ENCODE peak calls at places on chromosome 6, in ten cellular contexts. B is effector memory CD8-positive, alpha-beta T cell; L is sciatic nerve; M is activated naive CD4-positive, alpha-beta T cell treated with anti-CD3 and anti-CD28 coated beads, Interleukin-2, amount 50 U/mL, for 72 hours; D is RWPE2; K is GM12878; X is left lung; I is mucosa of descending colon; V is activated naive CD8-positive, alpha-beta T cell treated with anti-CD3 and anti-CD28 coated beads, Interleukin-2, amount 50 U/mL, for 24 hours; R is activated CD4-positive, alpha-beta T cell treated with anti-CD3 and anti-CD28 coated beads for 36 hours. T is an unnamed sample.

GRCh38 chr6:29933955-29934354 is 8.4 kb upstream of the HLA-A start:
- ATAC-seq in B (no peak), L (no peak), M (no peak), D (no peak), K (no peak), X (no peak), I (no peak), V (no peak), R (no peak), T (no peak)

GRCh38 chr6:112225691-112226090 is 28.7 kb downstream of the LAMA4 start:
- ATAC-seq in B (no peak), L (no peak), M (no peak), D (no peak), K (no peak), X (no peak), I (no peak), V (no peak), R (no peak), T (no peak)

GRCh38 chr6:82015043-82015442 is 232.5 kb downstream of the IBTK start:
- ATAC-seq in B (no peak), L (no peak), M (no peak), D (no peak), K (no peak), X (peak), I (no peak), V (no peak), R (no peak), T (no peak)

GRCh38 chr6:33897193-33897479 is 93.3 kb upstream of the MLN start:
- ATAC-seq in B (no peak), L (no peak), M (no peak), D (no peak), K (no peak), X (peak), I (peak), V (no peak), R (no peak), T (no peak)

GRCh38 chr6:39389372-39389767 is 66.9 kb upstream of the KCNK16 start:
- ATAC-seq in B (no peak), L (peak), M (no peak), D (no peak), K (peak), X (no peak), I (peak), V (no peak), R (no peak), T (no peak)

GRCh38 chr6:80523029-80523428 is 416.6 kb downstream of the BCKDHB start:
- ATAC-seq in B (no peak), L (no peak), M (no peak), D (no peak), K (no peak), X (no peak), I (no peak), V (no peak), R (no peak), T (no peak)

GRCh38 chr6:99467509-99468106 is 42.5 kb upstream of the PNISR start:
- ATAC-seq in B (peak), L (no peak), M (no peak), D (no peak), K (peak), X (peak), I (no peak), V (no peak), R (no peak), T (no peak)

GRCh38 chr6:39100358-39100757 is 14.6 kb downstream of the SAYSD1 start:
- ATAC-seq in B (peak), L (no peak), M (peak), D (no peak), K (peak), X (no peak), I (no peak), V (peak), R (peak), T (no peak)

GRCh38 chr6:33132121-33132524 is 56.3 kb downstream of the HLA-DPB1 start:
- ATAC-seq in B (no peak), L (no peak), M (no peak), D (no peak), K (peak), X (no peak), I (no peak), V (no peak), R (no peak), T (no peak)

GRCh38 chr6:120620900-120621299 is 713.4 kb downstream of the TBC1D32 start:
- ATAC-seq in B (no peak), L (no peak), M (no peak), D (no peak), K (no peak), X (no peak), I (no peak), V (no peak), R (no peak), T (no peak)

GRCh38 chr6:89597988-89598387 is 40.6 kb downstream of the LYRM2 start:
- ATAC-seq in B (no peak), L (peak), M (no peak), D (peak), K (peak), X (peak), I (no peak), V (no peak), R (no peak), T (no peak)

GRCh38 chr6:51855310-51856082 is 231.9 kb downstream of the PKHD1 start:
- ATAC-seq in B (no peak), L (no peak), M (peak), D (peak), K (peak), X (peak), I (peak), V (no peak), R (no peak), T (no peak)

GRCh38 chr6:72219536-72219935 is 333.2 kb downstream of the RIMS1 start:
- ATAC-seq in B (no peak), L (no peak), M (no peak), D (no peak), K (no peak), X (peak), I (no peak), V (no peak), R (no peak), T (no peak)

GRCh38 chr6:21263531-21264287 is 329.8 kb upstream of the SOX4 start:
- ATAC-seq in B (no peak), L (no peak), M (no peak), D (peak), K (peak), X (no peak), I (peak), V (no peak), R (no peak), T (no peak)

GRCh38 chr6:8478418-8478817 is 43.1 kb upstream of the SLC35B3 start:
- ATAC-seq in B (no peak), L (no peak), M (no peak), D (no peak), K (no peak), X (no peak), I (no peak), V (no peak), R (no peak), T (no peak)